ENCODE peak calls at places on chromosome 10, in eight cellular contexts. O is kidney tubule cell, H is NB4, M is NCI-H2029, Y is heart right ventricle, J is AG10803, T is HepG2, W is fibroblast of the aortic adventitia. B is an unnamed sample.
A peak's percentile ranks its signal among the peaks of the same experiment; 100 is the strongest.

GRCh38 chr10:97773096-97773495 is 1.3 kb upstream of the SFRP5 start:
- DNase-seq in J (no peak), O (no peak), W (no peak), H (no peak), T (no peak), M (no peak), Y (no peak), B (no peak)

GRCh38 chr10:17053061-17053460 is 76.5 kb downstream of the CUBN start:
- DNase-seq in Y (no peak), J (no peak), W (no peak), T (no peak), H (no peak), O (no peak), M (no peak), B (no peak)

GRCh38 chr10:75683158-75683557 is 251.7 kb downstream of the LRMDA start:
- DNase-seq in T (no peak), O (no peak), H (no peak), W (peak; percentile 48), J (no peak), M (no peak), Y (no peak), B (no peak)

GRCh38 chr10:16948335-16948734 is 131.1 kb upstream of the RSU1 start:
- DNase-seq in O (no peak), W (no peak), T (no peak), Y (no peak), M (no peak), J (no peak), H (no peak), B (no peak)

GRCh38 chr10:122485670-122486069 is 24.3 kb downstream of the HTRA1 start:
- DNase-seq in H (peak; percentile 47), Y (no peak), M (no peak), J (no peak), T (no peak), O (no peak), W (peak; percentile 45), B (no peak)

GRCh38 chr10:132942101-132942739 is at the start of gene CFAP46:
- DNase-seq in M (no peak), J (peak; percentile 17), H (no peak), W (peak; percentile 28), T (no peak), Y (peak; percentile 72), O (peak; percentile 72), B (peak; percentile 60)

GRCh38 chr10:123926401-123927264 is 35.0 kb upstream of the CPXM2 start:
- DNase-seq in W (peak; percentile 58), O (peak; percentile 66), H (peak; percentile 45), M (no peak), T (no peak), J (peak; percentile 64), Y (no peak), B (no peak)

GRCh38 chr10:75508239-75508813 is 76.9 kb downstream of the LRMDA start:
- DNase-seq in Y (no peak), W (peak; percentile 100), H (no peak), O (peak; percentile 28), J (peak; percentile 93), M (no peak), T (no peak), B (no peak)

GRCh38 chr10:70763567-70763966 is 21.6 kb downstream of the TBATA start:
- DNase-seq in Y (no peak), M (no peak), J (no peak), W (no peak), T (no peak), O (no peak), H (no peak), B (no peak)

GRCh38 chr10:126062132-126063032 is 166.0 kb downstream of the FANK1 start:
- DNase-seq in Y (peak; percentile 88), M (no peak), J (peak; percentile 98), T (no peak), W (peak; percentile 97), O (peak; percentile 100), H (peak; percentile 28), B (peak; percentile 82)

GRCh38 chr10:70649526-70649925 is 22.8 kb upstream of the ADAMTS14 start:
- DNase-seq in J (peak; percentile 74), W (peak; percentile 75), M (no peak), T (no peak), Y (no peak), H (peak; percentile 22), O (peak; percentile 90), B (no peak)

GRCh38 chr10:121281576-121281975 is 316.7 kb downstream of the FGFR2 start:
- DNase-seq in O (no peak), T (no peak), H (peak; percentile 11), J (no peak), W (no peak), Y (no peak), M (no peak), B (no peak)

GRCh38 chr10:112376578-112376855 is 2.6 kb downstream of the ACSL5 start:
- DNase-seq in J (no peak), Y (no peak), H (peak; percentile 44), M (no peak), O (no peak), T (no peak), W (no peak), B (no peak)

GRCh38 chr10:1754506-1755177 is 17.3 kb upstream of the ADARB2 start:
- DNase-seq in M (no peak), H (no peak), J (no peak), W (no peak), Y (no peak), T (no peak), O (no peak), B (no peak)

GRCh38 chr10:4650572-4650971 is 175.4 kb upstream of the AKR1E2 start:
- DNase-seq in W (peak; percentile 52), T (no peak), M (no peak), Y (no peak), O (no peak), J (peak; percentile 83), H (no peak), B (no peak)

GRCh38 chr10:99318475-99318874 is 10.7 kb upstream of the CNNM1 start:
- DNase-seq in J (no peak), O (no peak), M (no peak), T (peak; percentile 46), W (no peak), H (no peak), Y (no peak), B (no peak)

GRCh38 chr10:18205098-18205834 is 65.0 kb downstream of the CACNB2 start:
- DNase-seq in J (peak; percentile 11), H (no peak), O (no peak), M (no peak), Y (no peak), T (no peak), W (peak; percentile 56), B (no peak)

GRCh38 chr10:130418731-130419130 is 282.5 kb downstream of the GLRX3 start:
- DNase-seq in M (no peak), W (no peak), T (no peak), J (no peak), H (no peak), Y (no peak), O (no peak), B (no peak)

GRCh38 chr10:60536529-60537114 is 146.9 kb upstream of the ANK3 start:
- DNase-seq in H (no peak), W (peak; percentile 59), O (peak; percentile 86), Y (no peak), J (peak; percentile 25), T (no peak), M (no peak), B (no peak)

GRCh38 chr10:103333934-103334520 is 16.9 kb downstream of the PCGF6 start:
- DNase-seq in J (peak; percentile 28), T (peak; percentile 10), O (peak; percentile 23), W (peak; percentile 52), Y (no peak), M (no peak), H (peak; percentile 34), B (no peak)

GRCh38 chr10:129689681-129690080 is 222.6 kb downstream of the MGMT start:
- DNase-seq in J (peak; percentile 69), H (no peak), M (no peak), T (no peak), Y (no peak), O (no peak), W (peak; percentile 98), B (no peak)

GRCh38 chr10:102384606-102385429 is 10.7 kb upstream of the NFKB2 start:
- DNase-seq in H (no peak), Y (no peak), W (peak; percentile 58), T (peak; percentile 57), O (no peak), M (no peak), J (peak; percentile 48), B (no peak)

GRCh38 chr10:51876528-51876927 is 177.1 kb upstream of the CSTF2T start:
- DNase-seq in M (no peak), W (peak; percentile 27), T (no peak), H (no peak), O (no peak), Y (no peak), J (no peak), B (no peak)

GRCh38 chr10:126940670-126941069 is 35.4 kb downstream of the DOCK1 start:
- DNase-seq in M (no peak), O (no peak), H (no peak), T (no peak), Y (no peak), W (no peak), J (no peak), B (no peak)

GRCh38 chr10:63375458-63375857 is 90.3 kb downstream of the JMJD1C start:
- DNase-seq in J (no peak), H (peak; percentile 48), T (no peak), W (no peak), O (no peak), Y (no peak), M (no peak), B (no peak)

GRCh38 chr10:8583096-8583495 is 528.6 kb downstream of the GATA3 start:
- DNase-seq in M (no peak), Y (no peak), J (no peak), T (no peak), O (peak; percentile 64), W (no peak), H (no peak), B (no peak)